ENCODE peak calls at places on chromosomes 2 and 18, in ten cellular contexts. B is mucosa of gallbladder, G is left ventricle myocardium inferior, Z is progenitor cell of endocrine pancreas, J is GM04504, F is omental fat pad, S is memory B cell, O is T-helper 17 cell, C is NCI-H1105 treated with DMSO at 0.1 percent for 48 hours, K is NCI-H82. X is an unnamed sample.

GRCh38 chr2:131556998-131557397 is 29.3 kb downstream of the CCDC74A start:
- DNase-seq in B (no peak), G (no peak), Z (no peak), J (no peak), F (no peak), S (no peak), O (no peak), C (no peak), K (no peak), X (no peak)

GRCh38 chr2:152406119-152406835 is 71.3 kb downstream of the FMNL2 start:
- DNase-seq in B (no peak), G (no peak), Z (no peak), J (no peak), F (no peak), S (no peak), O (no peak), C (no peak), K (no peak), X (no peak)

GRCh38 chr2:218880749-218881594 is at the start of gene WNT10A:
- DNase-seq in B (no peak), G (no peak), Z (no peak), J (no peak), F (no peak), S (no peak), O (no peak), C (no peak), K (no peak), X (no peak)

GRCh38 chr2:181999255-181999654 is 13.6 kb downstream of the PPP1R1C start:
- DNase-seq in B (no peak), G (no peak), Z (no peak), J (no peak), F (no peak), S (no peak), O (no peak), C (no peak), K (no peak), X (no peak)

GRCh38 chr2:167104691-167105090 is 216.4 kb downstream of the XIRP2 start:
- DNase-seq in B (no peak), G (no peak), Z (no peak), J (no peak), F (no peak), S (no peak), O (no peak), C (no peak), K (no peak), X (no peak)

GRCh38 chr2:70966681-70967080 is 11.7 kb upstream of the ANKRD53 start:
- DNase-seq in B (peak), G (no peak), Z (no peak), J (no peak), F (no peak), S (no peak), O (no peak), C (no peak), K (no peak), X (no peak)

GRCh38 chr2:37833420-37833819 is 91.7 kb upstream of the RMDN2 start:
- DNase-seq in B (no peak), G (no peak), Z (no peak), J (no peak), F (no peak), S (no peak), O (no peak), C (no peak), K (no peak), X (no peak)

GRCh38 chr2:28586864-28587263 is 91.0 kb downstream of the PLB1 start:
- DNase-seq in B (no peak), G (no peak), Z (no peak), J (no peak), F (no peak), S (no peak), O (peak), C (no peak), K (no peak), X (peak)

GRCh38 chr18:30987479-30988241 is 54.9 kb downstream of the DSC3 start:
- DNase-seq in B (peak), G (no peak), Z (no peak), J (no peak), F (peak), S (no peak), O (no peak), C (no peak), K (no peak), X (no peak)

GRCh38 chr18:10374615-10375295 is 79.7 kb upstream of the APCDD1 start:
- DNase-seq in B (no peak), G (no peak), Z (no peak), J (peak), F (no peak), S (no peak), O (no peak), C (no peak), K (no peak), X (no peak)

GRCh38 chr2:27751377-27751776 is 20.1 kb upstream of the MRPL33 start:
- DNase-seq in B (no peak), G (no peak), Z (no peak), J (no peak), F (no peak), S (no peak), O (no peak), C (no peak), K (no peak), X (no peak)

GRCh38 chr2:133512121-133512520 is 56.1 kb downstream of the NCKAP5 start:
- DNase-seq in B (no peak), G (no peak), Z (no peak), J (no peak), F (no peak), S (no peak), O (no peak), C (no peak), K (no peak), X (no peak)

GRCh38 chr18:58638446-58638845 is 9.6 kb upstream of the ALPK2 start:
- DNase-seq in B (no peak), G (no peak), Z (no peak), J (no peak), F (no peak), S (peak), O (no peak), C (no peak), K (no peak), X (no peak)

GRCh38 chr2:174117951-174118930 is 130.1 kb downstream of the OLA1 start:
- DNase-seq in B (no peak), G (no peak), Z (no peak), J (peak), F (no peak), S (no peak), O (no peak), C (no peak), K (peak), X (no peak)

GRCh38 chr2:180291060-180291459 is 284.0 kb upstream of the CWC22 start:
- DNase-seq in B (no peak), G (no peak), Z (no peak), J (peak), F (no peak), S (no peak), O (no peak), C (no peak), K (no peak), X (no peak)